ENCODE peak calls at places on chromosomes 11 and 22, in five cellular contexts. Q is A549, G is K562, L is heart right ventricle, C is pancreas. S is an unnamed sample.
A peak's percentile ranks its signal among the peaks of the same experiment; 100 is the strongest.

GRCh38 chr11:77411717-77412441 is 62.0 kb downstream of the PAK1 start:
- DNase-seq in G (peak; percentile 62), Q (peak; percentile 83), C (peak; percentile 86), L (peak; percentile 83), S (no peak)

GRCh38 chr11:17813391-17814059 is 78.9 kb downstream of the KCNC1 start:
- DNase-seq in L (no peak), C (no peak), G (no peak), Q (no peak), S (no peak)

GRCh38 chr11:296976-297665 is 2.2 kb downstream of the IFITM5 start:
- DNase-seq in Q (no peak), L (peak; percentile 5), C (no peak), G (no peak), S (no peak)

GRCh38 chr11:125846188-125846587 is 13.1 kb downstream of the PATE4 start:
- DNase-seq in C (no peak), L (no peak), Q (peak; percentile 3), G (no peak), S (no peak)

GRCh38 chr11:123707606-123708205 is 33.8 kb downstream of the ZNF202 start:
- DNase-seq in G (peak; percentile 60), L (no peak), C (peak; percentile 28), Q (peak; percentile 60), S (peak; percentile 82)

GRCh38 chr11:15937601-15938361 is 418.6 kb downstream of the SOX6 start:
- DNase-seq in C (no peak), L (no peak), Q (no peak), G (no peak), S (no peak)

GRCh38 chr11:36231300-36231699 is 57.9 kb downstream of the COMMD9 start:
- DNase-seq in Q (no peak), G (no peak), L (no peak), C (no peak), S (no peak)

GRCh38 chr11:119363874-119364590 is 17.5 kb downstream of the USP2 start:
- DNase-seq in L (peak; percentile 79), G (peak; percentile 95), C (peak; percentile 54), Q (no peak), S (no peak)

GRCh38 chr22:27866136-27867091 is 52.6 kb downstream of the PITPNB start:
- DNase-seq in L (no peak), Q (peak; percentile 74), G (no peak), C (peak; percentile 38), S (no peak)

GRCh38 chr11:110897035-110897434 is 184.8 kb upstream of the ARHGAP20 start:
- DNase-seq in Q (no peak), L (no peak), C (no peak), G (no peak), S (no peak)

GRCh38 chr11:57460017-57460755 is at the start of gene RTN4RL2:
- DNase-seq in G (peak; percentile 90), L (peak; percentile 62), C (peak; percentile 36), Q (peak; percentile 78), S (peak; percentile 76)

GRCh38 chr11:107999759-108000455 is 8.8 kb upstream of the CUL5 start:
- DNase-seq in G (peak; percentile 59), L (no peak), Q (peak; percentile 61), C (no peak), S (peak; percentile 85)

GRCh38 chr11:10441652-10442503 is 13.2 kb upstream of the AMPD3 start:
- DNase-seq in G (no peak), L (no peak), C (no peak), Q (no peak), S (no peak)

GRCh38 chr22:44702479-44703219 is 645 bp downstream of the PRR5 start:
- DNase-seq in L (no peak), C (no peak), G (no peak), Q (no peak), S (peak; percentile 50)

GRCh38 chr11:102079625-102080024 is 30.6 kb upstream of the YAP1 start:
- DNase-seq in Q (no peak), L (no peak), G (no peak), C (no peak), S (no peak)

GRCh38 chr11:133896642-133897330 is 51.5 kb upstream of the SPATA19 start:
- DNase-seq in L (no peak), C (no peak), Q (no peak), G (no peak), S (no peak)

GRCh38 chr22:45968003-45968650 is 8.8 kb downstream of the WNT7B start:
- DNase-seq in L (no peak), C (no peak), G (no peak), Q (no peak), S (no peak)

GRCh38 chr11:47276923-47277322 is 7.0 kb downstream of the MADD start:
- DNase-seq in G (no peak), Q (no peak), L (no peak), C (no peak), S (no peak)

GRCh38 chr11:124758355-124759267 is 3.5 kb downstream of the ESAM start:
- DNase-seq in L (peak; percentile 78), Q (peak; percentile 81), G (peak; percentile 65), C (peak; percentile 77), S (peak; percentile 97)

GRCh38 chr11:117395476-117395875 is 67.8 kb downstream of the CEP164 start:
- DNase-seq in L (no peak), G (no peak), C (no peak), Q (no peak), S (no peak)

GRCh38 chr11:72333657-72334056 is 89.7 kb upstream of the PHOX2A start:
- DNase-seq in G (peak; percentile 29), C (no peak), Q (peak; percentile 6), L (no peak), S (no peak)
- TF ChIP-seq CTCF in G (peak; percentile 53), C (no peak), Q (no peak), L (no peak), S (no peak)

GRCh38 chr11:61390161-61390560 is 2.2 kb upstream of the TMEM216 start:
- DNase-seq in L (no peak), G (no peak), Q (no peak), C (no peak), S (no peak)

DNA sequence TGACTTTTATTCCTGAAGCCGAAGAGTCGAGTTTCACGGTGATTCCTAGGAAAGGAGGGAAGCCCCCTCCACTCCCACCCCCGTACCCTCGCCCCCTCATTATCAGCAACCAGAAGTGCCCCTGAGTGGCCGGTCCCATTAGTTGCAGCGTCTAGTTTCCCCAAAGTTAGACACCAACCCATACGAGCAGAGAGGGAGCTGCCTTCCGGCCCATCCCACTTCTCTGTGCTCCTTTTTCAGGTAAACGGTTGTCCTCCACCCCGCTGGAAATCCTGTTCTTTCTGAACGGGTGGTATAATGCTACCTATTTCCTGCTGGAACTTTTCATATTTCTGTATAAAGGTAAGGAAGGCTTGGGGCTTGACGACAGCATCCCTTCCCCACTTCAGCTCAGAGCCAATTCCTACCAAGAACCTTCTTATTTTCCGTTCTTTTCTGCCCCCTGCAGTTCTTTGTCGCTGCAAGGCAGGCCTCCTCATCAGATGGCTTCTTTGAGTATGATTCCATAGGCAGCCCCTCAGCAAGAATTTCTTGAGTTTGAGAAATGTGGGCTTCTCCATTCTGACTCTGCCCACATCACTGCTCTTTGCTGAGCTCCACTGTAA is 706 bp downstream of the TMEM216 start:
- DNase-seq in Q (peak; percentile 28), L (no peak), G (no peak), C (no peak), S (peak; percentile 32)
- TF ChIP-seq CTCF in Q (peak; percentile 32), L (no peak), G (peak; percentile 42), C (no peak), S (no peak)

DNA sequence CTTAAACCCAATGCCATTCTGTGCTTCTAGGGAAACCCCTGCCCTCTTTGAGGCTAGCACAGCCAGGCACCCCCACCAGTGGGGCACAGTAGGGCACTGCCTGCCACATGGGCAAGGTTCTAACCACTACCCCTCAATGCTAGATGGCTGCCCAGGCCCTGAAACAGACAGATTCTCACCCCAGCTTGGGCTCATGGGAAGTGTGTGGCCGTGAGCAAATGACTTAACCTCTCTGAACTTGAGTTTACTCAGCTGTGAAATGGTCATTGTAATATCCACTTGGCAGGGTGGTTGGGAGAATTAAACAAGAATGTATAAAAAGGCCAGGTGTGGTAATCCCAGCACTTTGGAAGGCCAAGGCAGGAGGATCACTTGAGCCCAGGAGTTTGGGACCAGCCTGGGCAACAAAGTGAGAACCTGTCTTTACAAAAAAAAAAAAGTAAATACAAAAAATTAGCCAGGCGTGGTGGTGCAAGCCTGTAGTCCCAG is 22.4 kb downstream of the C22orf23 start:
- DNase-seq in G (no peak), C (no peak), L (no peak), Q (no peak), S (no peak)
- TF ChIP-seq CTCF in G (no peak), C (no peak), L (no peak), Q (no peak), S (no peak)

GRCh38 chr11:90148900-90149299 is 14.4 kb downstream of the NAALAD2 start:
- DNase-seq in G (no peak), C (no peak), L (no peak), Q (no peak), S (no peak)
- TF ChIP-seq CTCF in G (no peak), C (no peak), L (no peak), Q (no peak), S (no peak)

DNA sequence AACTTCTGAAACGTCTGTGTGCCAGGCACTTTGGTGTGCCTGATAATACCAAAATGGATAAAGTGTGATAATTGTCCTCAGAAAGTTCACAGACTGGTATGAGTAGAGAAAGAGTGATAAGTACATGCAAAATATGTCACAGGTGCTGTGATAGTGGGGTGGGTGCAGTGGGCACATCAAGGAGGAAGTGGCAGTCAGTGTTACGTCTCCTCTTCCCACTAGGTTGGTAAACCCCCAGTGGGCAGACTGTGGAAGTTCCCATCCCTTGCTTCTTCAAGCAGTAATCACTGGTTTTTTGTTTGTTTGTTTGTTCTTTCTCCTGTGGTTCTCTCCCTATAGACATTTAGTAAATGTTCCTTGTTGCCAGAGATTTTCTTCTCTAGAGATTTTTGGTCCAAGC is 5.4 kb downstream of the RNF121 start:
- DNase-seq in C (no peak), L (no peak), G (no peak), Q (no peak), S (no peak)
- TF ChIP-seq CTCF in C (no peak), L (no peak), G (no peak), Q (no peak), S (no peak)

GRCh38 chr11:131865860-131866259 is 495.4 kb downstream of the NTM start:
- DNase-seq in C (no peak), Q (no peak), L (no peak), G (no peak), S (no peak)

GRCh38 chr11:131866535-131867400 is 496.4 kb downstream of the NTM start:
- DNase-seq in Q (no peak), G (no peak), L (no peak), C (no peak), S (no peak)

GRCh38 chr11:131868769-131869482 is 498.5 kb downstream of the NTM start:
- DNase-seq in C (no peak), L (no peak), G (no peak), Q (no peak), S (no peak)

GRCh38 chr11:131870305-131870704 is 499.9 kb downstream of the NTM start:
- DNase-seq in L (no peak), C (no peak), Q (no peak), G (no peak), S (no peak)

GRCh38 chr11:131867457-131868257 is 497.2 kb downstream of the NTM start:
- DNase-seq in G (no peak), L (peak; percentile 62), C (peak; percentile 56), Q (peak; percentile 16), S (peak; percentile 76)
- TF ChIP-seq CTCF in G (no peak), L (peak; percentile 58), C (peak; percentile 54), Q (no peak), S (peak; percentile 73)

DNA sequence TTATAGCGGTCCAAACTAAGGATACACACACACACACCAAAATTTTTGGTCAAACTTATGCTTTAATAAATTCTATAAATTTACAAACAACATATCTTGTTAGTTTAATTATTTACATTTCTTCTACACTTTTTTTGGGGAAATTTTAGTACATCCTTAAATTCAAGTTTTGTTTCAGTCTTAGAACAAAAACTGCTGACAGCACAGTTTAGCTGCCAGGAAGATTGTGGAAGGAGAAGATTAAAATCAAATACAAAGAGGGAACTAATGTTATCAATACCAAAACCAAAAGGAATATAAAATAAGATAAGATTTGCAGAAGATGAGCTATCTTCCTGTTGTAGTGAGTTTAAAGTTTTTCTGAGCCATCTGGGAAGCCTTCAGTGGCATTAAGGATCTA is 368.8 kb downstream of the AASDHPPT start:
- DNase-seq in G (no peak), C (no peak), L (no peak), Q (no peak), S (no peak)
- TF ChIP-seq CTCF in G (no peak), C (no peak), L (no peak), Q (no peak), S (no peak)